ENCODE peak calls at places on chromosomes 13 and 19, in five cellular contexts. One of them, this sample, is unnamed.

GRCh38 chr19:10155834-10156233 is 36.1 kb upstream of the EIF3G start:
- DNase-seq in NCI-H2081: no peak
- DNase-seq in caudate nucleus: no peak
- DNase-seq in LHCN-M2: peak
- DNase-seq in fibroblast of lung: peak
- DNase-seq in this sample: no peak

GRCh38 chr13:113086031-113086750 is 19.4 kb upstream of the F7 start:
- DNase-seq in caudate nucleus: no peak
- DNase-seq in fibroblast of lung: no peak
- DNase-seq in NCI-H2081: no peak
- DNase-seq in LHCN-M2: no peak
- DNase-seq in this sample: no peak

GRCh38 chr19:13794388-13794751 is 873 bp upstream of the ZSWIM4 start:
- DNase-seq in LHCN-M2: peak
- DNase-seq in caudate nucleus: no peak
- DNase-seq in fibroblast of lung: peak
- DNase-seq in NCI-H2081: no peak
- DNase-seq in this sample: no peak

GRCh38 chr19:18795540-18795939 is 4.4 kb upstream of the COMP start:
- DNase-seq in caudate nucleus: no peak
- DNase-seq in NCI-H2081: no peak
- DNase-seq in fibroblast of lung: no peak
- DNase-seq in LHCN-M2: no peak
- DNase-seq in this sample: no peak

GRCh38 chr13:97359181-97360057 is 74.5 kb upstream of the RAP2A start:
- DNase-seq in fibroblast of lung: peak
- DNase-seq in LHCN-M2: peak
- DNase-seq in NCI-H2081: peak
- DNase-seq in caudate nucleus: no peak
- DNase-seq in this sample: no peak

GRCh38 chr19:4815426-4816387 is 15.8 kb downstream of the TICAM1 start:
- DNase-seq in LHCN-M2: peak
- DNase-seq in caudate nucleus: peak
- DNase-seq in fibroblast of lung: peak
- DNase-seq in NCI-H2081: peak
- DNase-seq in this sample: peak

GRCh38 chr13:71852082-71852481 is 14.9 kb downstream of the DACH1 start:
- DNase-seq in LHCN-M2: no peak
- DNase-seq in NCI-H2081: no peak
- DNase-seq in caudate nucleus: no peak
- DNase-seq in fibroblast of lung: no peak
- DNase-seq in this sample: no peak

GRCh38 chr13:30832845-30833332 is 73.2 kb upstream of the MEDAG start:
- DNase-seq in NCI-H2081: peak
- DNase-seq in caudate nucleus: no peak
- DNase-seq in fibroblast of lung: no peak
- DNase-seq in LHCN-M2: no peak
- DNase-seq in this sample: no peak

GRCh38 chr13:49356224-49356623 is 87.6 kb downstream of the CAB39L start:
- DNase-seq in LHCN-M2: peak
- DNase-seq in NCI-H2081: no peak
- DNase-seq in caudate nucleus: no peak
- DNase-seq in fibroblast of lung: peak
- DNase-seq in this sample: no peak

GRCh38 chr13:99361197-99361596 is 54.0 kb upstream of the GPR183 start:
- DNase-seq in caudate nucleus: no peak
- DNase-seq in LHCN-M2: no peak
- DNase-seq in NCI-H2081: no peak
- DNase-seq in fibroblast of lung: no peak
- DNase-seq in this sample: no peak

GRCh38 chr13:61110804-61111203 is 304.8 kb downstream of the PCDH20 start:
- DNase-seq in LHCN-M2: no peak
- DNase-seq in NCI-H2081: no peak
- DNase-seq in fibroblast of lung: no peak
- DNase-seq in caudate nucleus: no peak
- DNase-seq in this sample: no peak

GRCh38 chr19:49497047-49497789 is 984 bp downstream of the RPS11 start:
- DNase-seq in fibroblast of lung: peak
- DNase-seq in caudate nucleus: no peak
- DNase-seq in LHCN-M2: peak
- DNase-seq in NCI-H2081: peak
- DNase-seq in this sample: peak

GRCh38 chr13:76939215-76939614 is 9.1 kb upstream of the ACOD1 start:
- DNase-seq in caudate nucleus: no peak
- DNase-seq in LHCN-M2: peak
- DNase-seq in fibroblast of lung: peak
- DNase-seq in NCI-H2081: no peak
- DNase-seq in this sample: no peak

GRCh38 chr19:37251308-37252229 is 33.6 kb downstream of the ZNF383 start:
- DNase-seq in caudate nucleus: peak
- DNase-seq in fibroblast of lung: peak
- DNase-seq in LHCN-M2: peak
- DNase-seq in NCI-H2081: peak
- DNase-seq in this sample: peak

GRCh38 chr19:58586131-58586765 is 13.1 kb upstream of the MZF1 start:
- DNase-seq in caudate nucleus: no peak
- DNase-seq in NCI-H2081: no peak
- DNase-seq in fibroblast of lung: no peak
- DNase-seq in LHCN-M2: no peak
- DNase-seq in this sample: no peak

GRCh38 chr19:54312436-54313362 is at the start of gene LILRA5:
- DNase-seq in NCI-H2081: no peak
- DNase-seq in caudate nucleus: no peak
- DNase-seq in fibroblast of lung: no peak
- DNase-seq in LHCN-M2: no peak
- DNase-seq in this sample: peak

GRCh38 chr13:53189162-53189561 is 160.5 kb downstream of the OLFM4 start:
- DNase-seq in LHCN-M2: no peak
- DNase-seq in NCI-H2081: no peak
- DNase-seq in caudate nucleus: no peak
- DNase-seq in fibroblast of lung: no peak
- DNase-seq in this sample: no peak

GRCh38 chr19:17220207-17220758 is 5.1 kb downstream of the USE1 start:
- DNase-seq in fibroblast of lung: peak
- DNase-seq in caudate nucleus: no peak
- DNase-seq in LHCN-M2: peak
- DNase-seq in NCI-H2081: no peak
- DNase-seq in this sample: no peak

GRCh38 chr19:5080030-5080644 is 111.2 kb downstream of the KDM4B start:
- DNase-seq in LHCN-M2: no peak
- DNase-seq in NCI-H2081: no peak
- DNase-seq in fibroblast of lung: no peak
- DNase-seq in caudate nucleus: no peak
- DNase-seq in this sample: peak

GRCh38 chr19:48152552-48152951 is 17.6 kb downstream of the LIG1 start:
- DNase-seq in fibroblast of lung: peak
- DNase-seq in LHCN-M2: peak
- DNase-seq in caudate nucleus: peak
- DNase-seq in NCI-H2081: peak
- DNase-seq in this sample: peak

GRCh38 chr19:32652893-32653625 is 21.9 kb downstream of the ANKRD27 start:
- DNase-seq in NCI-H2081: no peak
- DNase-seq in fibroblast of lung: peak
- DNase-seq in caudate nucleus: no peak
- DNase-seq in LHCN-M2: peak
- DNase-seq in this sample: peak

GRCh38 chr19:2034729-2035589 is 16.1 kb downstream of the MKNK2 start:
- DNase-seq in caudate nucleus: no peak
- DNase-seq in fibroblast of lung: peak
- DNase-seq in LHCN-M2: peak
- DNase-seq in NCI-H2081: no peak
- DNase-seq in this sample: no peak

GRCh38 chr13:77660841-77661250 is 36.6 kb upstream of the SLAIN1 start:
- DNase-seq in fibroblast of lung: no peak
- DNase-seq in NCI-H2081: no peak
- DNase-seq in caudate nucleus: no peak
- DNase-seq in LHCN-M2: no peak
- DNase-seq in this sample: no peak

GRCh38 chr13:107553838-107554237 is 661.5 kb downstream of the LIG4 start:
- DNase-seq in LHCN-M2: no peak
- DNase-seq in fibroblast of lung: peak
- DNase-seq in NCI-H2081: no peak
- DNase-seq in caudate nucleus: no peak
- DNase-seq in this sample: no peak

GRCh38 chr19:52028027-52028779 is at the start of gene ZNF614:
- DNase-seq in fibroblast of lung: peak
- DNase-seq in NCI-H2081: peak
- DNase-seq in LHCN-M2: peak
- DNase-seq in caudate nucleus: peak
- DNase-seq in this sample: peak

GRCh38 chr19:30679789-30680188 is 307.6 kb downstream of the ZNF536 start:
- DNase-seq in caudate nucleus: no peak
- DNase-seq in LHCN-M2: no peak
- DNase-seq in fibroblast of lung: no peak
- DNase-seq in NCI-H2081: no peak
- DNase-seq in this sample: no peak

GRCh38 chr13:40024962-40025714 is 369.7 kb downstream of the COG6 start:
- DNase-seq in caudate nucleus: no peak
- DNase-seq in NCI-H2081: no peak
- DNase-seq in fibroblast of lung: no peak
- DNase-seq in LHCN-M2: no peak
- DNase-seq in this sample: no peak

GRCh38 chr13:24222756-24223155 is 62.2 kb downstream of the SPATA13 start:
- DNase-seq in LHCN-M2: no peak
- DNase-seq in NCI-H2081: no peak
- DNase-seq in caudate nucleus: no peak
- DNase-seq in fibroblast of lung: no peak
- DNase-seq in this sample: no peak

GRCh38 chr13:76016799-76017198 is 380.7 kb downstream of the LMO7 start:
- DNase-seq in caudate nucleus: no peak
- DNase-seq in fibroblast of lung: peak
- DNase-seq in LHCN-M2: peak
- DNase-seq in NCI-H2081: peak
- DNase-seq in this sample: no peak

GRCh38 chr13:93289842-93290241 is 63.2 kb downstream of the GPC6 start:
- DNase-seq in NCI-H2081: no peak
- DNase-seq in LHCN-M2: no peak
- DNase-seq in caudate nucleus: no peak
- DNase-seq in fibroblast of lung: no peak
- DNase-seq in this sample: no peak

GRCh38 chr13:94595006-94595942 is 678 bp downstream of the TGDS start:
- DNase-seq in NCI-H2081: peak
- DNase-seq in fibroblast of lung: peak
- DNase-seq in LHCN-M2: no peak
- DNase-seq in caudate nucleus: no peak
- DNase-seq in this sample: no peak

GRCh38 chr13:66364346-66364745 is 865.8 kb downstream of the PCDH9 start:
- DNase-seq in NCI-H2081: no peak
- DNase-seq in caudate nucleus: no peak
- DNase-seq in LHCN-M2: no peak
- DNase-seq in fibroblast of lung: no peak
- DNase-seq in this sample: no peak

GRCh38 chr13:113545455-113545930 is 39.1 kb upstream of the TFDP1 start:
- DNase-seq in NCI-H2081: no peak
- DNase-seq in caudate nucleus: no peak
- DNase-seq in fibroblast of lung: peak
- DNase-seq in LHCN-M2: peak
- DNase-seq in this sample: no peak

GRCh38 chr19:16036941-16037340 is 39.4 kb upstream of the TPM4 start:
- DNase-seq in NCI-H2081: no peak
- DNase-seq in caudate nucleus: no peak
- DNase-seq in fibroblast of lung: no peak
- DNase-seq in LHCN-M2: no peak
- DNase-seq in this sample: no peak